ENCODE peak calls at places on chromosome 19, in ten cellular contexts. M is dorsolateral prefrontal cortex; Y is PC-3; P is breast epithelium; K is vagina; Q is tibial artery; I is mesenchymal stem cell; A is CD4-positive, CD25-positive, alpha-beta regulatory T cell; B is tibial nerve; G is aorta. C is an unnamed sample.

GRCh38 chr19:43534811-43535761 is 2.1 kb downstream of the ZNF575 start:
- DNase-seq in M (peak; percentile 44), Y (peak; percentile 17), P (peak; percentile 64), K (no peak), Q (peak; percentile 61), I (peak; percentile 74), A (no peak), B (peak; percentile 36), G (peak; percentile 93), C (peak; percentile 23)

GRCh38 chr19:27776020-27776419 is 1436.9 kb downstream of the UQCRFS1 start:
- DNase-seq in M (no peak), Y (peak; percentile 25), P (no peak), K (no peak), Q (no peak), I (peak; percentile 29), A (no peak), B (no peak), G (no peak), C (no peak)

GRCh38 chr19:19661141-19661674 is 2.3 kb downstream of the ATP13A1 start:
- DNase-seq in M (no peak), Y (no peak), P (no peak), K (no peak), Q (no peak), I (no peak), A (no peak), B (no peak), G (no peak), C (no peak)

GRCh38 chr19:37951816-37952210 is 44.8 kb downstream of the SIPA1L3 start:
- DNase-seq in M (no peak), Y (no peak), P (no peak), K (no peak), Q (no peak), I (no peak), A (no peak), B (no peak), G (no peak), C (no peak)

GRCh38 chr19:3979674-3980352 is 5.5 kb downstream of the EEF2 start:
- DNase-seq in M (no peak), Y (no peak), P (no peak), K (no peak), Q (no peak), I (no peak), A (peak; percentile 12), B (no peak), G (no peak), C (no peak)

GRCh38 chr19:756232-756631 is 5.3 kb downstream of the MISP start:
- DNase-seq in M (no peak), Y (peak; percentile 67), P (no peak), K (no peak), Q (no peak), I (peak; percentile 59), A (no peak), B (no peak), G (no peak), C (peak; percentile 42)

GRCh38 chr19:10230155-10230903 is 802 bp downstream of the S1PR2 start:
- DNase-seq in M (no peak), Y (no peak), P (no peak), K (no peak), Q (peak; percentile 43), I (peak; percentile 56), A (peak; percentile 53), B (peak; percentile 40), G (peak; percentile 87), C (peak; percentile 63)

GRCh38 chr19:31962565-31962996 is 382.8 kb upstream of the ZNF507 start:
- DNase-seq in M (no peak), Y (no peak), P (no peak), K (no peak), Q (no peak), I (peak; percentile 18), A (no peak), B (no peak), G (no peak), C (no peak)

GRCh38 chr19:23481043-23481442 is 85.8 kb upstream of the ZNF91 start:
- DNase-seq in M (no peak), Y (peak; percentile 91), P (no peak), K (no peak), Q (no peak), I (no peak), A (no peak), B (no peak), G (no peak), C (no peak)

GRCh38 chr19:12994701-12995595 is at the start of gene NFIX:
- DNase-seq in M (no peak), Y (peak; percentile 69), P (peak; percentile 70), K (no peak), Q (peak; percentile 66), I (peak; percentile 69), A (peak; percentile 34), B (peak; percentile 63), G (peak; percentile 92), C (no peak)

GRCh38 chr19:4744451-4745170 is 21.0 kb upstream of the DPP9 start:
- DNase-seq in M (no peak), Y (peak; percentile 88), P (no peak), K (no peak), Q (peak; percentile 39), I (peak; percentile 76), A (no peak), B (no peak), G (no peak), C (no peak)

GRCh38 chr19:17049711-17050280 is 23.2 kb upstream of the CPAMD8 start:
- DNase-seq in M (no peak), Y (peak; percentile 71), P (no peak), K (no peak), Q (no peak), I (peak; percentile 68), A (no peak), B (no peak), G (no peak), C (no peak)

GRCh38 chr19:21256722-21257121 is 72.5 kb downstream of the ZNF708 start:
- DNase-seq in M (no peak), Y (no peak), P (no peak), K (no peak), Q (no peak), I (no peak), A (no peak), B (no peak), G (no peak), C (no peak)

GRCh38 chr19:14030997-14031718 is 404 bp upstream of the IL27RA start:
- DNase-seq in M (no peak), Y (no peak), P (no peak), K (no peak), Q (no peak), I (no peak), A (no peak), B (no peak), G (no peak), C (no peak)

GRCh38 chr19:12485571-12485970 is 955 bp upstream of the ZNF709 start:
- DNase-seq in M (no peak), Y (no peak), P (no peak), K (no peak), Q (no peak), I (no peak), A (no peak), B (no peak), G (no peak), C (no peak)

DNA sequence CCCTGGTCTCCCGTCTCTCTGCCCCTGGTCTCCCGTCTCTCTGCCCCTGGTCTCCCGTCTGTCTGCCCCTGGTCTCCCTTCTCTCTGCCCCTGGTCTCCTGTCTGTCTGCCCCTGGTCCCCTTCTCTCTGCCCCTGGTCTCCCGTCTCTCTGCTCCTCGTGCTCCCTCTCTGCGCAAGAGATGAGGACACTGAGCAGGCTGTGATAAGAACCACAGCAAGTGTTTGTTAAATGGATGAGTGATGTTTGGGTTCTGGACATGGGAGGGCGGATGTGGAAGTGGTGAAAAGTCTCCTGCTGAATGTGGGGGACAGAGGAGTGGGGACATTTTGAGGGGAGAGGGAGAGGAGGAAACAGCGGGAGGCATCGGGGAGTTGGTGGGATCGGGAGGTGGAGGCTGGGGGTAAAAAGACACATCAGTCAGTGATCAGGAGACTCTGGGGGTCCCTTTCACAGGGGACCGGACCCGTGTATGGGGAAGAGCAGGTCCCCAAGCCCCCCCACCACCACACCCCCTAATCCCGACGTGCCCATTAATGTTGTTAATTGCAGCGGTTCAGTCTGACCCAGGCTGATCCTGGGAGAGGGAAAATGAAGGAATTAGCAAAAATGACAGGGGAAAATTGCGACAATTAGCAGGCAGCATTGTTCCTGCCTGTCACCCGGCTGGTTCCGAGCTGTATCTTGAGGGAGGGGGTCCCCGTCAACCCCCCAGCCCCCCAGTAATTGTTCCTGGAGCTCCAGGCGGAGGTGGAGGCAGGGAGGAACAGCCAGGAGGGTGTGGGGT is 8.1 kb downstream of the NPAS1 start:
- DNase-seq in M (no peak), Y (no peak), P (no peak), K (no peak), Q (no peak), I (no peak), A (no peak), B (no peak), G (no peak), C (no peak)
- H3K27me3 ChIP-seq in M (peaks cover 21% of the 10 kb centered on the region), Y (peaks cover 21% of the 10 kb centered on the region), P (no peaks in the 10 kb centered on the region), K (no peaks in the 10 kb centered on the region), Q (no peaks in the 10 kb centered on the region), I (peaks cover 50% of the 10 kb centered on the region), A (peaks cover 9% of the 10 kb centered on the region), B (peaks cover 89% of the 10 kb centered on the region), G (no peaks in the 10 kb centered on the region), C (peaks cover 3% of the 10 kb centered on the region)

GRCh38 chr19:18399008-18399407 is 1.6 kb upstream of the LRRC25 start:
- DNase-seq in M (no peak), Y (peak; percentile 50), P (no peak), K (no peak), Q (peak; percentile 64), I (peak; percentile 80), A (no peak), B (no peak), G (no peak), C (no peak)
- H3K4me3 ChIP-seq in M (no peak overlapping the region), Y (no peak overlapping the region), P (no peak overlapping the region), K (no peak overlapping the region), Q (no peak overlapping the region), I (no peak overlapping the region), A (no peak overlapping the region), B (no peak overlapping the region), G (no peak overlapping the region), C (no peak overlapping the region)

DNA sequence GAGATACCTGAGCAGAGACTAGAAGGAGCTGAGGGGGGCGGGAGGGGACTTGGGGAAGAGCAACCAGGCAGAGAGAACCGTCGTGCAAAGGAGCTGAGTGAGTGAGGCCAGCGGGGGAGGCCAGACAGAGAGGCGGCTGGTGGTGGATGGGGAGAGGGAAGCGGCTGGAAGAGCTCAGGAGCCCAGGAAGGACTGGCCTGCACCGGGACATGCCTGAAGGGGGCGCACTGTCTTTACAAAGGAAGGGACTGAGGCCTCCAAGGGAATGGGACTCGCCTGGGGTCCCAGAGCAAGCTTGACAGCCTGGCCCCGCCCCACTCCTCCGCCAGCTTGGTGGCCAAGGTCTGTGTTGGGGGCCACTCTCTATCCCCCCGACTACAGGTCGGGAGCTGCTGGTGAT is 14.9 kb downstream of the ONECUT3 start:
- DNase-seq in M (no peak), Y (no peak), P (no peak), K (no peak), Q (no peak), I (no peak), A (no peak), B (no peak), G (no peak), C (no peak)
- H3K27me3 ChIP-seq in M (peaks cover 66% of the 10 kb centered on the region), Y (no peaks in the 10 kb centered on the region), P (peaks cover 12% of the 10 kb centered on the region), K (peaks cover 6% of the 10 kb centered on the region), Q (no peaks in the 10 kb centered on the region), I (peaks cover 70% of the 10 kb centered on the region), A (peaks cover 19% of the 10 kb centered on the region), B (peaks cover 97% of the 10 kb centered on the region), G (no peaks in the 10 kb centered on the region), C (no peaks in the 10 kb centered on the region)

DNA sequence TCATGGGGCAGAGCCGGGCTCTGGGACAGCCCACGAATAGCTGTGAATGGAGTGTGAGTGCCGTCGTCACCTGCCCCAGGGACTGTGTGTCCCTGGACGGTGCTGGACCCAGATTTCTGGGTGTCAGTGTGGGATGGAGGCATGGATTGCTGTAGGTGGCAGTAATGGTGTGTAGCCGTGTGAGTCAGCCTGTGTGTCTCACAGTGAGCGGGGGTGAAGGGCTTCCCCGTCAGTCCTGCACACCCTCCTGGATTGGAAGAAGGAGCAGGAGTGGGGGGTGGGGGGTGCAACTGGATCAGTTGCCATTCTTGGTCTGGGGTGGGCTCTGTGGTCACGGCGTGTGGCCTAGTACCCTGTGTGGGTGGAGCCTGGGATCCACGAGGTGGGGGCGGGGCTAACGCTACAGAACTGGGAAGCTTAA is 6.5 kb upstream of the LTBP4 start:
- DNase-seq in M (no peak), Y (peak; percentile 39), P (no peak), K (no peak), Q (no peak), I (peak; percentile 47), A (no peak), B (no peak), G (no peak), C (no peak)
- H3K4me3 ChIP-seq in M (peak overlapping the region; percentile 38), Y (peak overlapping the region; percentile 17), P (no peak overlapping the region), K (no peak overlapping the region), Q (no peak overlapping the region), I (peak overlapping the region; percentile 31), A (no peak overlapping the region), B (no peak overlapping the region), G (no peak overlapping the region), C (no peak overlapping the region)